ENCODE peak calls at places on chromosome 5, in five cellular contexts. C is psoas muscle; F is uterus; Q is gastrocnemius medialis; T is CD8-positive, alpha-beta memory T cell. D is an unnamed sample.
A peak's percentile ranks its signal among the peaks of the same experiment; 100 is the strongest.

GRCh38 chr5:4563400-4563799 is 576.7 kb upstream of the ADAMTS16 start:
- DNase-seq in C (no peak), F (no peak), Q (no peak), T (no peak), D (no peak)

GRCh38 chr5:138870611-138871010 is 4.5 kb downstream of the LRRTM2 start:
- DNase-seq in C (no peak), F (no peak), Q (no peak), T (no peak), D (no peak)

GRCh38 chr5:149930060-149930753 is 14.4 kb downstream of the PDE6A start:
- DNase-seq in C (no peak), F (no peak), Q (no peak), T (no peak), D (no peak)

GRCh38 chr5:137292461-137293025 is 206.6 kb downstream of the SPOCK1 start:
- DNase-seq in C (no peak), F (no peak), Q (no peak), T (no peak), D (no peak)

GRCh38 chr5:17720070-17720469 is 85.8 kb downstream of the TAF11L14 start:
- DNase-seq in C (no peak), F (no peak), Q (no peak), T (no peak), D (no peak)

GRCh38 chr5:139282195-139282557 is 11.4 kb upstream of the MATR3 start:
- DNase-seq in C (no peak), F (no peak), Q (no peak), T (no peak), D (no peak)

GRCh38 chr5:59831341-59831989 is 62.1 kb downstream of the PDE4D start:
- DNase-seq in C (no peak), F (no peak), Q (no peak), T (no peak), D (no peak)

GRCh38 chr5:35091734-35092133 is 44.0 kb upstream of the AGXT2 start:
- DNase-seq in C (no peak), F (no peak), Q (no peak), T (no peak), D (no peak)

GRCh38 chr5:65186646-65187227 is 295.0 kb downstream of the ADAMTS6 start:
- DNase-seq in C (no peak), F (no peak), Q (no peak), T (no peak), D (no peak)

GRCh38 chr5:179908528-179908927 is 831 bp upstream of the TBC1D9B start:
- DNase-seq in C (peak; percentile 58), F (no peak), Q (no peak), T (no peak), D (no peak)

GRCh38 chr5:34610576-34610975 is 45.6 kb upstream of the RAI14 start:
- DNase-seq in C (no peak), F (no peak), Q (no peak), T (no peak), D (no peak)

GRCh38 chr5:95712347-95712958 is 18.7 kb upstream of the RHOBTB3 start:
- DNase-seq in C (no peak), F (no peak), Q (no peak), T (no peak), D (no peak)

GRCh38 chr5:134462047-134462575 is 50.4 kb upstream of the CDKN2AIPNL start:
- DNase-seq in C (peak; percentile 35), F (peak; percentile 14), Q (no peak), T (no peak), D (no peak)

GRCh38 chr5:180021900-180022299 is 49.7 kb downstream of the RNF130 start:
- DNase-seq in C (no peak), F (no peak), Q (no peak), T (no peak), D (no peak)

GRCh38 chr5:51345106-51345505 is 38.1 kb upstream of the ISL1 start:
- DNase-seq in C (no peak), F (no peak), Q (no peak), T (no peak), D (no peak)

GRCh38 chr5:163504091-163504931 is 1.1 kb upstream of the MAT2B start:
- DNase-seq in C (peak; percentile 57), F (peak; percentile 37), Q (peak; percentile 35), T (peak; percentile 23), D (peak; percentile 66)

GRCh38 chr5:36060516-36060885 is 6.2 kb downstream of the UGT3A2 start:
- DNase-seq in C (no peak), F (no peak), Q (no peak), T (no peak), D (no peak)

GRCh38 chr5:138569759-138570158 is 5.4 kb downstream of the HSPA9 start:
- DNase-seq in C (no peak), F (no peak), Q (no peak), T (no peak), D (no peak)

GRCh38 chr5:112711436-112711835 is 26.2 kb upstream of the APC start:
- DNase-seq in C (no peak), F (no peak), Q (no peak), T (no peak), D (no peak)

GRCh38 chr5:96649251-96649937 is 12.8 kb upstream of the CAST start:
- DNase-seq in C (no peak), F (no peak), Q (no peak), T (no peak), D (no peak)

GRCh38 chr5:149002053-149002452 is 60.8 kb downstream of the SH3TC2 start:
- DNase-seq in C (peak; percentile 64), F (no peak), Q (peak; percentile 40), T (no peak), D (no peak)

GRCh38 chr5:54013556-54014157 is 296.7 kb downstream of the ARL15 start:
- DNase-seq in C (peak; percentile 59), F (no peak), Q (peak; percentile 6), T (no peak), D (peak; percentile 60)

GRCh38 chr5:150285114-150285513 is 4.5 kb downstream of the CAMK2A start:
- DNase-seq in C (no peak), F (no peak), Q (no peak), T (no peak), D (no peak)

GRCh38 chr5:83077662-83078261 is 415 bp downstream of the XRCC4 start:
- DNase-seq in C (no peak), F (no peak), Q (no peak), T (no peak), D (no peak)

GRCh38 chr5:132427285-132428146 is 58.0 kb downstream of the SLC22A5 start:
- DNase-seq in C (no peak), F (no peak), Q (peak; percentile 52), T (peak; percentile 81), D (peak; percentile 59)

GRCh38 chr5:151499636-151500035 is 52.2 kb downstream of the SLC36A1 start:
- DNase-seq in C (no peak), F (no peak), Q (no peak), T (no peak), D (no peak)

GRCh38 chr5:178535299-178536175 is 54.7 kb downstream of the COL23A1 start:
- DNase-seq in C (peak; percentile 26), F (no peak), Q (no peak), T (no peak), D (peak; percentile 69)

GRCh38 chr5:83572271-83572670 is 100.7 kb downstream of the VCAN start:
- DNase-seq in C (no peak), F (no peak), Q (no peak), T (no peak), D (no peak)

GRCh38 chr5:141646026-141646425 is 5.2 kb downstream of the FCHSD1 start:
- DNase-seq in C (no peak), F (no peak), Q (no peak), T (no peak), D (no peak)

GRCh38 chr5:10399839-10400238 is 41.8 kb upstream of the ROPN1L start:
- DNase-seq in C (no peak), F (no peak), Q (no peak), T (no peak), D (no peak)

GRCh38 chr5:53091304-53091703 is 18.3 kb downstream of the MOCS2 start:
- DNase-seq in C (no peak), F (no peak), Q (no peak), T (no peak), D (no peak)

GRCh38 chr5:143506881-143507552 is 103.5 kb upstream of the NR3C1 start:
- DNase-seq in C (no peak), F (no peak), Q (no peak), T (no peak), D (no peak)

GRCh38 chr5:110476164-110476563 is 250.3 kb downstream of the TMEM232 start:
- DNase-seq in C (no peak), F (no peak), Q (no peak), T (no peak), D (no peak)
- H3K27ac ChIP-seq in C (no peak overlapping the region), F (no peak overlapping the region), Q (no peak overlapping the region), T (no peak overlapping the region), D (no peak overlapping the region)

GRCh38 chr5:38188591-38188990 is 69.8 kb upstream of the EGFLAM start:
- DNase-seq in C (no peak), F (no peak), Q (no peak), T (no peak), D (no peak)
- H3K27me3 ChIP-seq in C (no peaks in the 10 kb centered on the region), F (no peaks in the 10 kb centered on the region), Q (no peaks in the 10 kb centered on the region), T (no peaks in the 10 kb centered on the region), D (no peaks in the 10 kb centered on the region)

GRCh38 chr5:73311291-73312110 is 137.1 kb downstream of the FOXD1 start:
- DNase-seq in C (peak; percentile 71), F (no peak), Q (no peak), T (no peak), D (no peak)
- H3K4me3 ChIP-seq in C (peak overlapping the region; percentile 34), F (no peak overlapping the region), Q (no peak overlapping the region), T (no peak overlapping the region), D (peak overlapping the region; percentile 27)

GRCh38 chr5:1801954-1802295 is 718 bp downstream of the NDUFS6 start:
- DNase-seq in C (no peak), F (no peak), Q (no peak), T (no peak), D (no peak)
- H3K27ac ChIP-seq in C (peak overlapping the region; percentile 94), F (peak overlapping the region; percentile 80), Q (peak overlapping the region; percentile 98), T (peak overlapping the region; percentile 90), D (peak overlapping the region; percentile 90)

DNA sequence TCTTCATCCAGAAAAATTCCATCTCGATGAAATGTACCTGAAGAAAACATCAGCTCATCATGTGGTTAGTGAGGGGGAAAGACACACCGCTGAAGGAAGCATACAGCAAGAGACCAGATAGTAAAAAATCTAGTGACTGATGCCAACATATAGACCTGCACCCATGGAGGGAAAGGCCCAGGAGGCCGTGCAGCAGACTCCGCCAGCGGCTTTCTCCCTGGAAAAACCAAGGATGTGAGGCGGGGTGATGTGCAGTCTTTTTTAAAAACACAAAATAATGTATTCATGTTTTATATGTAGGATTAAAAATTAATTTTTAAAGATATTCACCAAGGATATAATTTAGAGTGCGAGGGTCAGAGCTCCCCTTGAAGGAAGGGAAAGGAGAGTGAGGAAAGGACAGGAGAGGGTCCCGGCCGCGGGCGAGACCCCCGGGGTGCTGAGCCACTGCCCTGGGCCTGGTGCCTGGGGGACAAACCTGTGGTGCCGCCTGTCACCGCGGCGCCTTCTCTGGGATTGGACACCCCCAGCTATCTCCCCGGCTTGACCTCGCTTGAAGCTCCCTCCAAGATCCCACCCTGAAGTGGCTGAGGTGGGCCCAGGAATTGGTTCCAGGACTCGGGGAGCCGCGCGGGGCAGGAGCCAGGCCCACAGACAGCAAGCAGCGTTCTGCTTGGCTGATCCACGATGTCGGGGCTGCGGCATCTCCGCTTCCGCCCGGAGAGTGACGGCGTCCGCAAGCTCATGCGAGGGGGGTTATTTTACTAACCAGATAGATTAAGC is 12.1 kb upstream of the UNC5A start:
- DNase-seq in C (no peak), F (no peak), Q (no peak), T (no peak), D (no peak)
- H3K27me3 ChIP-seq in C (no peaks in the 10 kb centered on the region), F (peaks cover 5% of the 10 kb centered on the region), Q (peaks cover 49% of the 10 kb centered on the region), T (peaks cover 11% of the 10 kb centered on the region), D (no peaks in the 10 kb centered on the region)

GRCh38 chr5:14189680-14190079 is 46.5 kb downstream of the TRIO start:
- DNase-seq in C (no peak), F (no peak), Q (no peak), T (no peak), D (no peak)
- H3K4me3 ChIP-seq in C (peak overlapping the region; percentile 54), F (no peak overlapping the region), Q (no peak overlapping the region), T (no peak overlapping the region), D (no peak overlapping the region)